ENCODE peak calls at places on chromosomes 6 and 20, in five cellular contexts. K is heart right ventricle; Z is pancreas; G is CD8-positive, alpha-beta T cell; D is endothelial cell of umbilical vein. V is an unnamed sample.

GRCh38 chr6:127289934-127290333 is 23.3 kb downstream of the RNF146 start:
- DNase-seq in G (no peak), D (no peak), K (no peak), Z (no peak), V (no peak)

GRCh38 chr6:164035912-164036485 is 621.5 kb downstream of the QKI start:
- DNase-seq in K (no peak), G (no peak), D (no peak), Z (no peak), V (no peak)

GRCh38 chr6:30212865-30213653 is at the start of gene TRIM26:
- DNase-seq in G (peak), Z (peak), D (peak), K (peak), V (peak)

GRCh38 chr6:128367437-128367836 is 153.0 kb downstream of the PTPRK start:
- DNase-seq in K (no peak), Z (no peak), D (peak), G (no peak), V (no peak)

GRCh38 chr6:128275681-128276080 is 244.7 kb downstream of the PTPRK start:
- DNase-seq in K (no peak), D (peak), G (no peak), Z (no peak), V (no peak)

GRCh38 chr6:39361657-39362486 is 39.4 kb upstream of the KCNK16 start:
- DNase-seq in Z (peak), G (peak), D (peak), K (peak), V (peak)

GRCh38 chr6:166950443-166950821 is 5.9 kb downstream of the RNASET2 start:
- DNase-seq in Z (no peak), K (no peak), G (no peak), D (no peak), V (no peak)

GRCh38 chr6:135922170-135922569 is 70.7 kb downstream of the PDE7B start:
- DNase-seq in G (no peak), D (peak), Z (no peak), K (no peak), V (peak)

GRCh38 chr6:4291453-4292403 is 156.4 kb upstream of the ECI2 start:
- DNase-seq in K (no peak), G (no peak), Z (no peak), D (peak), V (peak)

GRCh38 chr6:14379568-14379967 is 262.0 kb downstream of the CD83 start:
- DNase-seq in G (no peak), Z (no peak), K (no peak), D (no peak), V (no peak)

GRCh38 chr6:47654255-47654654 is 44.1 kb upstream of the ADGRF4 start:
- DNase-seq in G (no peak), D (no peak), Z (no peak), K (no peak), V (no peak)

GRCh38 chr20:2761885-2762284 is 38.5 kb downstream of the CPXM1 start:
- DNase-seq in D (no peak), Z (no peak), K (no peak), G (no peak), V (no peak)

GRCh38 chr6:3316363-3316762 is 57.6 kb downstream of the PSMG4 start:
- DNase-seq in K (no peak), G (no peak), D (no peak), Z (no peak), V (no peak)

GRCh38 chr20:57611605-57612311 is 8.5 kb downstream of the ZBP1 start:
- DNase-seq in K (no peak), D (no peak), G (no peak), Z (no peak), V (no peak)

GRCh38 chr6:129748212-129748900 is 38.4 kb upstream of the ARHGAP18 start:
- DNase-seq in G (peak), K (no peak), D (peak), Z (no peak), V (peak)

GRCh38 chr6:111722220-111722731 is 116.6 kb upstream of the TRAF3IP2 start:
- DNase-seq in G (no peak), Z (no peak), K (no peak), D (no peak), V (peak)

GRCh38 chr6:156273065-156273711 is 504.0 kb upstream of the ARID1B start:
- DNase-seq in D (no peak), Z (no peak), K (no peak), G (no peak), V (no peak)

GRCh38 chr6:2054516-2055067 is 190.8 kb downstream of the GMDS start:
- DNase-seq in D (no peak), G (no peak), Z (no peak), K (no peak), V (no peak)

GRCh38 chr6:99592900-99593299 is 13.7 kb upstream of the PRDM13 start:
- DNase-seq in K (no peak), G (no peak), Z (no peak), D (no peak), V (peak)

GRCh38 chr20:9889270-9889981 is 50.5 kb upstream of the PAK5 start:
- DNase-seq in Z (no peak), K (no peak), G (no peak), D (peak), V (peak)

GRCh38 chr20:35232575-35232974 is 6.1 kb downstream of the MMP24 start:
- DNase-seq in G (no peak), Z (no peak), K (no peak), D (peak), V (no peak)

GRCh38 chr6:71707059-71707458 is 179.3 kb upstream of the RIMS1 start:
- DNase-seq in Z (no peak), G (no peak), D (no peak), K (no peak), V (no peak)

GRCh38 chr20:59802471-59803221 is 130.8 kb downstream of the SYCP2 start:
- DNase-seq in K (no peak), Z (no peak), G (no peak), D (no peak), V (no peak)

GRCh38 chr6:170448317-170448716 is 104.8 kb downstream of the PSMB1 start:
- DNase-seq in G (no peak), K (no peak), D (no peak), Z (no peak), V (no peak)

GRCh38 chr20:63527184-63527583 is 6.6 kb downstream of the PPDPF start:
- DNase-seq in G (no peak), D (no peak), Z (no peak), K (no peak), V (no peak)

GRCh38 chr20:31894980-31895675 is 24.7 kb downstream of the TTLL9 start:
- DNase-seq in G (no peak), K (no peak), Z (no peak), D (peak), V (peak)

GRCh38 chr6:163389354-163389753 is 25.2 kb upstream of the QKI start:
- DNase-seq in Z (no peak), K (no peak), G (no peak), D (no peak), V (no peak)

GRCh38 chr20:23705895-23706294 is 17.1 kb upstream of the CST4 start:
- DNase-seq in Z (no peak), K (no peak), G (no peak), D (no peak), V (no peak)

GRCh38 chr20:60974022-60974421 is 278.0 kb upstream of the CDH4 start:
- DNase-seq in G (no peak), K (no peak), D (no peak), Z (no peak), V (no peak)

GRCh38 chr6:131116755-131117360 is 18.4 kb upstream of the AKAP7 start:
- DNase-seq in D (peak), Z (no peak), G (no peak), K (no peak), V (peak)

GRCh38 chr6:161961796-161962195 is 687.9 kb upstream of the AGPAT4 start:
- DNase-seq in G (no peak), K (no peak), D (no peak), Z (no peak), V (no peak)

GRCh38 chr20:8255945-8256632 is 124.0 kb downstream of the PLCB1 start:
- DNase-seq in Z (no peak), G (no peak), D (no peak), K (no peak), V (peak)

GRCh38 chr6:148203970-148204369 is 138.7 kb upstream of the SASH1 start:
- DNase-seq in D (no peak), Z (no peak), K (no peak), G (peak), V (peak)

GRCh38 chr6:153104220-153104619 is 26.9 kb downstream of the RGS17 start:
- DNase-seq in D (no peak), Z (no peak), G (no peak), K (no peak), V (no peak)

GRCh38 chr6:75109025-75109424 is 96.8 kb downstream of the COL12A1 start:
- DNase-seq in D (no peak), K (no peak), G (no peak), Z (no peak), V (no peak)

GRCh38 chr6:22078802-22079545 is 217.9 kb downstream of the PRL start:
- DNase-seq in D (no peak), G (no peak), Z (no peak), K (no peak), V (peak)

DNA sequence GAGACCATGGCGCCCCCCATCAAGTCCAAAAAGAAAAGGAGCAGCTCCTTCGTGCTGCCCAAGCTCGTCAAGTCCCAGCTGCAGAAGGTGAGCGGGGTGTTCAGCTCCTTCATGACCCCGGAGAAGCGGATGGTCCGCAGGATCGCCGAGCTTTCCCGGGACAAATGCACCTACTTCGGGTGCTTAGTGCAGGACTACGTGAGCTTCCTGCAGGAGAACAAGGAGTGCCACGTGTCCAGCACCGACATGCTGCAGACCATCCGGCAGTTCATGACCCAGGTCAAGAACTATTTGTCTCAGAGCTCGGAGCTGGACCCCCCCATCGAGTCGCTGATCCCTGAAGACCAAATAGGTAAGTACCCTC is 41.7 kb upstream of the NAA20 start:
- DNase-seq in K (no peak), Z (no peak), G (no peak), D (no peak), V (no peak)
- H3K4me3 ChIP-seq in K (peak), Z (peak), G (no peak), D (peak), V (peak)

GRCh38 chr6:116369540-116370327 is 1.0 kb upstream of the DSE start:
- DNase-seq in D (no peak), G (no peak), K (no peak), Z (no peak), V (no peak)
- H3K27ac ChIP-seq in D (no peak), G (no peak), K (peak), Z (peak), V (no peak)

DNA sequence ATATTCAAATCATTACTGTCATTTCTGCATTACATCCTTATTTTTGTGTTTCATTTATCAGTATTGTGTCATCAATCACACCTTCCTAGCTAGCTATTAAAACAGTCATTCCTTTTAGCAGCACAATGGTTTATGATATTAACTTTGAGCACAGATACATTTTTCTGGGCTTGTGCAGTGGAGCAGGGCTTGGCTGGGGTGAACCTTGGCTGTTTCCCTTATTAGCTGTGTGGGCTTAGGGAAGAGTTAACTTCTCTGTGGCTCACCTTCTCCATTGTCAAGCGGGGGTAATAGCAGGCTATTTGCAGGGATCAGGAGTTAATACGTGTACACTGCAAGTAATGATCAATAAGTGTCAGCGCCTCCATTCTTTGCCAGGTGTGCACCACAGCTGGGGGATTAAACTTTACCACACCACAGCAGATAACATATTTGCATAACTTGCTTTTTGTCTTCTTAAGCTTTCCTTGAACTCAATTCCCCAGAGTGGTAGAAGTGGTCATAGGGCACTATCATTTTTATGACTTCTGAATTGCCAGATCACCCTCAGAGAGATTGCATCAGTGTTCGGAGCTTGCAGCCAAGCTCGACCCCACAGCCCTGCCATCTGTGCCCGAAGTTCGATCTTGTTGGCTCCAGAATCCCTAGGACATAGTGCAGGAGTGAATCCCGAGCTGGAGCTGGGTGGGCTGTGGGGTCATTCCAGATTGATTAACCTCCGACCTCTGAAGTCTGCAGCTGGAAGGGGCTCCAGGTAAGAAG is 1.5 kb upstream of the PYGB start:
- DNase-seq in D (no peak), K (no peak), G (no peak), Z (no peak), V (no peak)
- H3K4me3 ChIP-seq in D (no peak), K (no peak), G (no peak), Z (no peak), V (no peak)

GRCh38 chr20:32945710-32946221 is 58.5 kb downstream of the SUN5 start:
- DNase-seq in D (peak), Z (no peak), G (no peak), K (no peak), V (peak)
- H3K27ac ChIP-seq in D (no peak), Z (no peak), G (no peak), K (no peak), V (no peak)

GRCh38 chr20:5171790-5172164 is 45.0 kb downstream of the CDS2 start:
- DNase-seq in K (no peak), D (no peak), Z (no peak), G (no peak), V (no peak)
- H3K4me3 ChIP-seq in K (no peak), D (no peak), Z (no peak), G (no peak), V (no peak)

DNA sequence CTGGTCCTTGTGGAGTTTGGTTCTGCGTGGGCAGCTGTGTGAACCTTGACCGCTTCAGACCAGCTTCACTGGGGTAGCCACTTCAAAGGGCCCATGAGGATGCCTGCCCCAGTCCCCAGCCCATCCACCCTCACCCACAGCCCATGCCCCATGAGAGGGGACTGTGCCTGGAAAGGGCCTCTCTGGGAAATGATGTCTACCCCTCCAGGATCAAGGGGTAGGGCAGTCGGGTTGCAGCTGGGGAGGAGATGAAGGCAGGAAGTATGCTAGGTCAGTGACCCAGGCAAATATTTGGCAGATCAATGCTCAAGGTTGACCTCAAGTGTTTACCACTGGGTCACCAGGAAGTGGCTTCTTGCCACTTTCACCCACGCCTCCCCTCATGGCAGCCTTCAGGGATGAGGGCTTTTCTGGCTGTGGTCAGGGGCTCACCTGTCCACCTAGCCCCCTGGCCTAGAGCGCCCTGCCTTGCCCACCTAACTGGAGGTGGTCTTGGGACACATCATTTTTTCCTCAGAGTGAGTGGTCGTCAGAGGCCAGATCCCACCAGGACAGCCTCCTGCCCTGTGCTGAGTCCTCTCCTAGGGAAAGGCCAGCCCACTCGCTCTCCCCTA is 109.5 kb downstream of the SNX5 start:
- DNase-seq in K (no peak), Z (no peak), D (no peak), G (no peak), V (no peak)
- H3K27ac ChIP-seq in K (no peak), Z (peak), D (no peak), G (no peak), V (no peak)

DNA sequence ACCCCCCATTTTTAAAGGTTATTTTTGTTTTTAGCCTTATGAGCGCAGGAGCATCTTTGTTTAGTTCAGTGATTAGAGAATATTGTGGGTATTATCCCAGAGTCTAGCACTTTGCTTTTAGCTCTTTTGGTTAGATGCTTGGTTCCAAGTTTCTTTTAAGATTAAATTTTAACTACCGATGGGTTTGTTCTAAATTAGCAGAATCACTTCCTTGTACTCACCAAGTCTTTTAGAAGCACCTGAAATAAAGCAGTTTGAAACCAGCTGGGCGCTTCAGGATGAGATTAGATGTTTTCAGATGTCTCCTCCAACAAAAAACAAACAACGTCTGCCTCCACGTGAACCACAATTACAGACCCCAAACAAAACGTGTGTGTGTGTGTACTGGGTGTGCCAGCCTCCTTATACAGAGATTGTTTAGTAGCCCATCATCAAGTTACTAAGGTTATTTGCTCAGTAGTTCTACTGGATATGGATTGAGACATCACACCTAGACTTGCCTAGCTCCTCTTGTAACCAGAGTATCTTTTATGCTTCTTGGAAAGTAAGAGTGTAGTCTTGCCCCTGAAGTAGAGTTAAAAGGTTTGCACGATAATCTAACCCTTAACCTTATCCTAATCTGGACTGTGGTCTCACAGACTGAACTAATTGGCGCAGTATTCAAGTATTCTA is 2.2 kb downstream of the DSTN start:
- DNase-seq in K (no peak), D (no peak), G (no peak), Z (no peak), V (no peak)
- H3K4me3 ChIP-seq in K (peak), D (peak), G (no peak), Z (no peak), V (peak)

GRCh38 chr6:62999796-63000195 is 211.5 kb upstream of the FKBP1C start:
- DNase-seq in K (no peak), Z (no peak), D (no peak), G (no peak), V (no peak)
- H3K27ac ChIP-seq in K (no peak), Z (no peak), D (no peak), G (no peak), V (no peak)

GRCh38 chr6:24517659-24518538 is 23.1 kb downstream of the ALDH5A1 start:
- DNase-seq in D (no peak), K (no peak), Z (no peak), G (no peak), V (no peak)
- H3K4me3 ChIP-seq in D (no peak), K (no peak), Z (no peak), G (no peak), V (no peak)

GRCh38 chr6:65569505-65569904 is 137.5 kb downstream of the EYS start:
- DNase-seq in G (no peak), D (no peak), Z (no peak), K (no peak), V (no peak)
- H3K27ac ChIP-seq in G (no peak), D (no peak), Z (no peak), K (no peak), V (no peak)

V was measured in A673.